ENCODE peak calls at places on chromosomes 16 and 17, in four cellular contexts. Y is H54, D is brain microvascular endothelial cell, Z is NCI-H524. L is an unnamed sample.
A peak's percentile ranks its signal among the peaks of the same experiment; 100 is the strongest.

GRCh38 chr17:35239823-35240222 is 3.0 kb upstream of the SLFN5 start:
- DNase-seq in Y (no peak), D (no peak), Z (no peak), L (no peak)

GRCh38 chr17:901964-902363 is 77.6 kb downstream of the NXN start:
- DNase-seq in Y (no peak), D (no peak), Z (no peak), L (no peak)

GRCh38 chr17:45749831-45750335 is 34.2 kb upstream of the CRHR1 start:
- DNase-seq in Y (no peak), D (no peak), Z (peak; percentile 30), L (no peak)

GRCh38 chr17:80221401-80221800 is 1.2 kb downstream of the SLC26A11 start:
- DNase-seq in Y (no peak), D (no peak), Z (no peak), L (no peak)

GRCh38 chr16:66539628-66540469 is 10.1 kb downstream of the TK2 start:
- DNase-seq in Y (no peak), D (peak; percentile 50), Z (no peak), L (no peak)

GRCh38 chr16:66895697-66895995 is 15.3 kb downstream of the PDP2 start:
- DNase-seq in Y (no peak), D (no peak), Z (no peak), L (no peak)

GRCh38 chr16:84141143-84141670 is 3.8 kb downstream of the HSDL1 start:
- DNase-seq in Y (no peak), D (no peak), Z (peak; percentile 11), L (no peak)

GRCh38 chr16:51151951-51152663 is 1.0 kb upstream of the SALL1 start:
- DNase-seq in Y (peak; percentile 58), D (no peak), Z (no peak), L (peak; percentile 96)

GRCh38 chr16:4917117-4917516 is 19.8 kb downstream of the PPL start:
- DNase-seq in Y (no peak), D (peak; percentile 70), Z (no peak), L (no peak)

L was measured in left lobe of liver.